ENCODE peak calls at places on chromosomes 12 and 14, in six cellular contexts. Z, N, Y, P, X and E are unnamed samples.

GRCh38 chr12:132593938-132594358 is 16.4 kb downstream of the LRCOL1 start:
- DNase-seq in P (peak), X (peak), Z (peak), N (peak), Y (peak), E (peak)

GRCh38 chr14:53151867-53152626 is 1.1 kb downstream of the DDHD1 start:
- DNase-seq in N (peak), Z (peak), Y (peak), P (peak), X (peak), E (peak)

GRCh38 chr12:71397433-71397954 is 42.1 kb upstream of the LGR5 start:
- DNase-seq in Y (no peak), Z (no peak), N (no peak), P (no peak), X (no peak), E (no peak)

GRCh38 chr12:81229718-81230117 is 151.8 kb downstream of the ACSS3 start:
- DNase-seq in X (no peak), P (no peak), Z (peak), N (no peak), Y (no peak), E (no peak)

GRCh38 chr12:89162704-89163261 is 189.5 kb downstream of the DUSP6 start:
- DNase-seq in N (no peak), Y (no peak), Z (peak), P (no peak), X (peak), E (peak)

GRCh38 chr12:96442906-96443305 is 42.7 kb upstream of the CDK17 start:
- DNase-seq in N (no peak), X (no peak), P (no peak), Z (no peak), Y (no peak), E (no peak)

GRCh38 chr12:6047249-6048227 is 76.9 kb downstream of the VWF start:
- DNase-seq in P (no peak), N (no peak), Y (no peak), X (no peak), Z (no peak), E (no peak)

GRCh38 chr12:114355389-114356088 is 50.4 kb downstream of the TBX5 start:
- DNase-seq in P (peak), Y (no peak), Z (no peak), N (peak), X (no peak), E (peak)

GRCh38 chr12:116924558-116925453 is 14.1 kb downstream of the FBXW8 start:
- DNase-seq in Y (no peak), P (no peak), Z (no peak), X (no peak), N (no peak), E (peak)

GRCh38 chr12:111360325-111360930 is 8.5 kb downstream of the PHETA1 start:
- DNase-seq in Z (no peak), N (no peak), P (no peak), Y (no peak), X (no peak), E (no peak)

GRCh38 chr12:4024701-4025419 is 151.7 kb upstream of the PARP11 start:
- DNase-seq in Z (no peak), N (peak), X (no peak), P (peak), Y (no peak), E (no peak)

GRCh38 chr12:131831021-131831571 is 2.9 kb downstream of the MMP17 start:
- DNase-seq in X (no peak), N (no peak), Z (no peak), P (peak), Y (no peak), E (no peak)

GRCh38 chr14:93800038-93800937 is 12.0 kb upstream of the PRIMA1 start:
- DNase-seq in Z (no peak), Y (no peak), P (no peak), X (no peak), N (no peak), E (no peak)

GRCh38 chr12:90922068-90922743 is 32.8 kb downstream of the CCER1 start:
- DNase-seq in Y (no peak), Z (no peak), P (no peak), X (no peak), N (no peak), E (no peak)

GRCh38 chr12:121982950-121983349 is 38.7 kb upstream of the BCL7A start:
- DNase-seq in X (no peak), Z (no peak), P (no peak), N (no peak), Y (no peak), E (no peak)

GRCh38 chr14:38202444-38203191 is 5.1 kb upstream of the SSTR1 start:
- DNase-seq in X (no peak), N (no peak), Z (no peak), Y (no peak), P (peak), E (no peak)

GRCh38 chr14:71166434-71166833 is 259.2 kb downstream of the PCNX1 start:
- DNase-seq in X (no peak), Z (peak), P (peak), Y (no peak), N (peak), E (peak)
- TF ChIP-seq CTCF in X (no peak), Z (peak), P (no peak), Y (no peak), N (peak), E (peak)

GRCh38 chr12:77925536-77926108 is 94.9 kb downstream of the NAV3 start:
- DNase-seq in Z (peak), Y (peak), X (peak), P (peak), N (peak), E (peak)
- TF ChIP-seq CTCF in Z (peak), Y (no peak), X (peak), P (peak), N (peak), E (peak)

DNA sequence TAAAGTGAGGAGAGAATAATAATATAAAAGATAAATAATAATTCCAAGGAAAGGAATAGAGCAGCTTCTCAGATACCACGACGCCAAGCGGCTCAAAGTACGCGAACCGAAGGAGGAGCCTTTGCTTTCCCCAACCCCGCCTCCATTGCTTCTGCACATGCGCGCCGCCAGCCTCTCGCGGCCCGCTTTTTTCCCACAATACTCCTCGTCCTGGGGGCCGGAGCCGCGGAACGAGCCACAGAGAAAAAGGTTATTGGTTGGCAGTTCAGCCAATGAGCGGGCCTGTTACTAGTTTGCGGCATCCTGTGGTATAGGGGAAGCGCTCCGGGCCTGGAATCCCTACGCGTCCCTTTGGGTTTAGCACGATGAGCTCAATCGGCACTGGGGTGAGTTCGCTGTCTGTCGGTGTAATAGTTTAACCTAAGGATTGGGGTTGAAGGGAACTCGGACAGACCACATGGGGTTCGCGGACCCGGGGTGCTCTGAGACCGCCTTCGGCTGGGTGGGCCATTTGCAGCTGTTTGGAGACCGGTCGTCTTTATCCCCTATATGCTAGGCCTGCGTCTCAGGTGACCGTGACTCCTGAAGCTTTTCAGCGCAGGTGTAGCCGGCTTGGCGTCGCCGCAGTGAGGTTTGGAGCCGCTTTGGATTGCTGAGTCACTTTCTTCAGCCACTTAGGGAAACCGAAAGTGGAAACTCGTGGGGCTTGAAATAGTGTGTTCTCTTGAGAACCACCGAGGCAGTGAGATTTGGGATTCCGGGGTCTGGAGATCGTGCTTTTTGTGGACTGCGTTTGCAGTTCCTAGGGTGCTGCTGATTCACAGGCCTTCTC is at the start of gene PSMA3:
- DNase-seq in X (peak), Z (peak), Y (peak), P (peak), N (peak), E (peak)
- TF ChIP-seq CTCF in X (no peak), Z (peak), Y (no peak), P (no peak), N (no peak), E (no peak)

GRCh38 chr12:57611810-57612710 is 825 bp downstream of the ARHGEF25 start:
- DNase-seq in N (no peak), P (no peak), Y (no peak), X (no peak), Z (peak), E (no peak)

GRCh38 chr12:57610553-57611115 is 601 bp upstream of the ARHGEF25 start:
- DNase-seq in N (peak), X (no peak), Y (no peak), P (no peak), Z (no peak), E (no peak)

GRCh38 chr12:57612711-57613426 is 1.6 kb downstream of the ARHGEF25 start:
- DNase-seq in X (no peak), N (no peak), P (no peak), Y (no peak), Z (no peak), E (no peak)

GRCh38 chr12:57609781-57610552 is 1.3 kb upstream of the ARHGEF25 start:
- DNase-seq in Z (no peak), N (peak), X (no peak), Y (no peak), P (no peak), E (no peak)

DNA sequence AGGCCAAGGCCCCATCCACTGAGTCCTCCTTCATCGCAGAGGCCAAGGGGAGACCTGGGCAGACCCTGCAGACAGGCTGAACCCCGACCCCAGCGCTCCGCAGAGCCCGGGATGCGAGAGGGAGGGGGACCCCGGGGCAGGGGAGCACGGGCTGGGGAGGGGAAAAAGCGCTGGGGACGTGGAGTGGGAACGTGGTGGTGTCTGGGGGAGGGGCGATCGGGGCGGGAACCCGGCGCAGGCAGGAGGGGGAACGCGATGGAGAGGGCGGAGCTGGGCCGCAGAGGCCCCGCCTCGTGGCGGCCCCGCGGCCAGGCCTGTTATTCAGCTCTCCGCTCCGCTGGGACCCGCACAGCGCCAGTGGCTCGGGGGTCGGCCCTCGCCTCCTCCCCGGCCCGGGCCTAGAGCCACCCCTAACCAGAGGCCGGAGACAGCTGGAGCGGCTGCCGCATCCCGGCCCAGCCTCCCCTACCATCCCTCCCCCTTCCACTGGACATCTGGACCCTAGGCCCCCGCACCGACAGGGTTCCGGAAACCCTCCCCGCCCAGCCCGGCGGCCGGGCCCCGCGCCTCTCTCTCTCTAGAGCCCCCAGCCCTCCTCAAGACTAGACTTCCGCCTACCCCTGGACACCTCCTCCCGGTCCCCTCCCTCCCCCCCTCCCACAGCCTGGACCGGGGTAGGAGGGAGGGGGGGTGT is at the start of gene ARHGEF25:
- DNase-seq in Z (peak), N (peak), X (peak), P (peak), Y (no peak), E (no peak)
- TF ChIP-seq CTCF in Z (no peak), N (peak), X (no peak), P (no peak), Y (no peak), E (no peak)

DNA sequence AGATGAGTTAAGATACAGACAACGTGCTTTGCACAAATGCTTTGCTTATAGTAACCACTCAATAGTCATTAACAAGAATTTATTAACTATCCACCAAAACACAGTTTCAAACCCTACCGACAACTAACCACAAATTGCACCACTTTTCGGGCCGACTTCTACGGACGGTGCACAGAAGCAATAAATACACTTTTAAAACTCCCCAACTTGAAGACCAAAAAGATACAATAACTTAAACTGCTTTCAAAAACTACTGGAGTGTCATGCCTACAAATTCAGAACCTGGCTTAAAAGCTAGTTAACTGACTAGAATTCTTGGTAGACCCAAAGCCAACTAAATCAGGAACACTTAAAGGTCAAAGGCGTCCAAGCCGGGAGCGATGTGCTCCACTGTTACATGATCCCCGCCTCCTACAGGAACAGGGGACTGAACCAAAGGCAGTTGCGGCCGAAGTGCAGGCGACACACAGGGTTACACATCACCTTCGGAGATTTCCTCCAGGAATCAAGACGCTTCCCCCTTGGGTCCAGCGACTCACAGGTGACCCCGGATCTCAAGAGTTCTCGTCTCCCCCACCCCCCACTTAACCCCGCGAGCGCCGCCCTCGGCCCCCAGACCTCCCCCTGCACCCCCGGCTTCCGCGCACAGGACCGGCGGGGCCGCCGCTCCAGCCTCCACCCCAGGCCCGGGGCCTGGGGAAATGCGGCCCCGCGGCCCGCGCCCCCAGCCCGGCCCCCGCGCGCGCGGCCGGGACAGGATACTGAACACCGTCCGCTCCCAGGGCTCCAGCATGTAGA is 507 bp downstream of the SPTSSA start:
- DNase-seq in Z (peak), P (peak), Y (peak), N (peak), X (peak), E (peak)
- TF ChIP-seq CTCF in Z (no peak), P (no peak), Y (no peak), N (no peak), X (no peak), E (no peak)